ENCODE peak calls at places on chromosomes 3 and 15, in seven cellular contexts. N is fibroblast of lung, Y is colonic mucosa, C is mammary epithelial cell, E is IMR-90, J is body of pancreas, R is right atrium auricular region. W is an unnamed sample.

GRCh38 chr3:137047240-137047639 is 89.5 kb downstream of the IL20RB start:
- DNase-seq in C (no peak), Y (no peak), J (no peak), R (no peak), N (no peak), E (no peak), W (no peak)

GRCh38 chr3:168824107-168824506 is 728.4 kb upstream of the GOLIM4 start:
- DNase-seq in R (no peak), J (no peak), C (no peak), E (no peak), N (no peak), Y (no peak), W (no peak)

GRCh38 chr15:70081612-70082011 is 16.1 kb downstream of the TLE3 start:
- DNase-seq in Y (no peak), J (no peak), C (no peak), N (no peak), E (no peak), R (no peak), W (no peak)

GRCh38 chr15:32898414-32898813 is 180.6 kb downstream of the GREM1 start:
- DNase-seq in N (no peak), J (no peak), Y (no peak), R (no peak), E (no peak), C (no peak), W (no peak)

GRCh38 chr15:74406992-74407705 is 26.6 kb downstream of the SEMA7A start:
- DNase-seq in N (peak), J (no peak), E (peak), C (peak), Y (no peak), R (no peak), W (peak)

GRCh38 chr3:159904455-159904854 is 84.2 kb upstream of the IL12A start:
- DNase-seq in C (no peak), Y (no peak), R (no peak), J (no peak), E (no peak), N (no peak), W (no peak)

GRCh38 chr3:159632124-159632523 is 356.5 kb upstream of the IL12A start:
- DNase-seq in R (no peak), J (no peak), N (no peak), C (no peak), E (no peak), Y (no peak), W (no peak)

GRCh38 chr3:187295635-187296034 is 4.1 kb upstream of the MASP1 start:
- DNase-seq in Y (no peak), R (no peak), C (no peak), E (no peak), N (no peak), J (no peak), W (no peak)

GRCh38 chr3:176916777-176917176 is 280.5 kb downstream of the TBL1XR1 start:
- DNase-seq in C (peak), Y (peak), J (peak), R (no peak), N (no peak), E (no peak), W (peak)

GRCh38 chr3:18127181-18127863 is 297.8 kb downstream of the SATB1 start:
- DNase-seq in Y (no peak), N (no peak), J (no peak), E (no peak), R (no peak), C (no peak), W (no peak)

GRCh38 chr3:64147211-64147610 is 78.1 kb downstream of the PRICKLE2 start:
- DNase-seq in C (no peak), E (no peak), J (no peak), Y (no peak), R (no peak), N (no peak), W (no peak)

GRCh38 chr3:118772036-118773030 is 262.3 kb downstream of the IGSF11 start:
- DNase-seq in J (peak), N (peak), R (no peak), C (peak), Y (no peak), E (no peak), W (peak)

GRCh38 chr3:58874248-58874741 is 175.5 kb downstream of the CFAP20DC start:
- DNase-seq in N (peak), E (peak), R (no peak), Y (no peak), C (peak), J (no peak), W (peak)

DNA sequence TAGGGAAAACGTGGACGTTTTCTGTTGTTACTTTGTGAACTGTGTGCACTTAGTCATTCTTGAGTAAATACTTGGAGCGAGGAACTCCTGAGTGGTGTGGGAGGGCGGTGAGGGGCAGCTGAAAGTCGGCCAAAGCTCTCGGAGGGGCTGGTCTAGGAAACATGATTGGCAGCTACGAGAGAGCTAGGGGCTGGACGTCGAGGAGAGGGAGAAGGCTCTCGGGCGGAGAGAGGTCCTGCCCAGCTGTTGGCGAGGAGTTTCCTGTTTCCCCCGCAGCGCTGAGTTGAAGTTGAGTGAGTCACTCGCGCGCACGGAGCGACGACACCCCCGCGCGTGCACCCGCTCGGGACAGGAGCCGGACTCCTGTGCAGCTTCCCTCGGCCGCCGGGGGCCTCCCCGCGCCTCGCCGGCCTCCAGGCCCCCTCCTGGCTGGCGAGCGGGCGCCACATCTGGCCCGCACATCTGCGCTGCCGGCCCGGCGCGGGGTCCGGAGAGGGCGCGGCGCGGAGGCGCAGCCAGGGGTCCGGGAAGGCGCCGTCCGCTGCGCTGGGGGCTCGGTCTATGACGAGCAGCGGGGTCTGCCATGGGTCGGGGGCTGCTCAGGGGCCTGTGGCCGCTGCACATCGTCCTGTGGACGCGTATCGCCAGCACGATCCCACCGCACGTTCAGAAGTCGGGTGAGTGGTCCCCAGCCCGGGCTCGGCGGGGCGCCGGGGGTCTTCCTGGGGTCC is at the start of gene TGFBR2:
- DNase-seq in E (peak), N (peak), C (peak), Y (peak), R (peak), J (peak), W (peak)
- H3K27ac ChIP-seq in E (peak), N (peak), C (peak), Y (peak), R (peak), J (peak), W (peak)

GRCh38 chr15:99387769-99388168 is 136.5 kb downstream of the LRRC28 start:
- DNase-seq in E (no peak), J (no peak), Y (no peak), N (no peak), R (no peak), C (no peak), W (no peak)

GRCh38 chr15:99390667-99391066 is 139.4 kb downstream of the LRRC28 start:
- DNase-seq in R (no peak), C (no peak), J (no peak), E (no peak), N (no peak), Y (no peak), W (no peak)

GRCh38 chr15:99386429-99386828 is 135.1 kb downstream of the LRRC28 start:
- DNase-seq in Y (no peak), J (no peak), E (no peak), C (no peak), N (no peak), R (no peak), W (no peak)

GRCh38 chr15:99385865-99386264 is 134.6 kb downstream of the LRRC28 start:
- DNase-seq in R (peak), C (no peak), J (peak), N (peak), E (peak), Y (peak), W (no peak)

GRCh38 chr15:99384992-99385669 is 133.8 kb downstream of the LRRC28 start:
- DNase-seq in C (no peak), J (no peak), E (no peak), N (no peak), R (no peak), Y (no peak), W (no peak)
- TF ChIP-seq CTCF in C (no peak), J (no peak), E (no peak), N (no peak), R (no peak), Y (no peak), W (no peak)

GRCh38 chr15:87031545-87032230 is 952.0 kb downstream of the AGBL1 start:
- DNase-seq in R (no peak), N (peak), C (peak), J (no peak), E (no peak), Y (no peak), W (peak)

GRCh38 chr15:87034886-87035285 is 955.2 kb downstream of the AGBL1 start:
- DNase-seq in C (no peak), Y (no peak), J (no peak), E (no peak), R (no peak), N (no peak), W (no peak)

GRCh38 chr15:87033056-87033455 is 953.4 kb downstream of the AGBL1 start:
- DNase-seq in Y (no peak), E (no peak), J (no peak), N (no peak), C (no peak), R (no peak), W (no peak)

DNA sequence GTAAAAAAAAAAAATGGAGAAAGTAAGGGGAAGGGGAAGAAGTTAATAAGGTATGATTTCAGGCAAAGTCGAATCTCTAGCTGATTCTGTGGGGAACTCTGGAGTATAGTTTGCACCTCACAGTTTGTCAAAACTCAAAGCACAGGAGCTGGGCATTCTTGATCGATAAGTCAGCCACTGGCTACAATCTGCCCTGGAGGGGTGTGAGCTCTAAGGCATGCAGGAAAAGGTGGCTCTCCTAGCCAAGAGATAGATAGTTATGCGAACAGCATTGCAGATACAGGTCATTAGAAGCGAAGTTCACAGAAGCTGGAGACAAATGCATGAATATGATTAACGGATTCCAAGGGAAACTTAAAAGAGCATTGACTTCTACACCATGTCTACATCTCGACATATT is 952.6 kb downstream of the AGBL1 start:
- DNase-seq in C (peak), Y (no peak), N (peak), E (no peak), R (no peak), J (no peak), W (peak)
- H3K27ac ChIP-seq in C (peak), Y (no peak), N (no peak), E (no peak), R (no peak), J (no peak), W (no peak)

GRCh38 chr3:65844370-65844769 is 194.3 kb downstream of the MAGI1 start:
- DNase-seq in C (no peak), R (no peak), E (no peak), N (no peak), Y (no peak), J (no peak), W (no peak)
- TF ChIP-seq CTCF in C (no peak), R (no peak), E (no peak), N (no peak), Y (no peak), J (no peak), W (no peak)

GRCh38 chr3:171876651-171877272 is 33.6 kb downstream of the TMEM212 start:
- DNase-seq in J (no peak), E (peak), C (peak), N (peak), Y (no peak), R (no peak), W (peak)
- H3K27ac ChIP-seq in J (no peak), E (peak), C (peak), N (peak), Y (no peak), R (no peak), W (no peak)

DNA sequence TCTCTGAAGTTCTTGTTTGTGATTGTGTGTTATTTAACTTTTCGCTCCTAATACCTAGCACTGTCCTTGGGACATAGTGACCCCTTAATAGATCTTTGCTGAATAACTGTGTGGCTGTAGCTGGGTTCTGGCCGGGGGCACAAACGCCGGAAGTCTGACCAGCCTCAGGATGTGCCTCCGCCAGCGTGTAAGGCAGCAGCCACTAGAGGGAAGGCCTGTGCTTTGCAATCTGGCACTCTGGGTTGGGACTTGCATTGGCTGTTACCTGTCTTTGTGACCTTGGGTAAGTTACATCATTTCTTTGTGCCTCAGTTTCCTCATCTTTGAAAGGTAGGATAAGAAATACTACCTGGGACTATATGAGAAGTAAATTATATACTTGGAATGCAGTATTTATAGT is 158.7 kb downstream of the GHSR start:
- DNase-seq in J (peak), R (peak), C (no peak), E (no peak), Y (no peak), N (no peak), W (no peak)
- TF ChIP-seq CTCF in J (peak), R (peak), C (peak), E (no peak), Y (peak), N (no peak), W (no peak)

W was measured in RWPE1.